ENCODE peak calls at places on chromosome 17, in six cellular contexts. U, A, G, Z, Q and N are unnamed samples.

GRCh38 chr17:19288453-19288852 is 51.3 kb downstream of the EPN2 start:
- DNase-seq in U (no peak), A (peak), G (no peak), Z (no peak), Q (no peak), N (no peak)

GRCh38 chr17:8192070-8192815 is 2.3 kb upstream of the BORCS6 start:
- DNase-seq in U (peak), A (peak), G (peak), Z (peak), Q (peak), N (peak)

GRCh38 chr17:42403150-42403549 is 14.9 kb upstream of the STAT3 start:
- DNase-seq in U (no peak), A (no peak), G (no peak), Z (peak), Q (no peak), N (no peak)

GRCh38 chr17:38750312-38751121 is 2.0 kb upstream of the PSMB3 start:
- DNase-seq in U (no peak), A (peak), G (peak), Z (no peak), Q (peak), N (no peak)

GRCh38 chr17:79678091-79678731 is 52.5 kb upstream of the ENPP7 start:
- DNase-seq in U (no peak), A (no peak), G (no peak), Z (no peak), Q (no peak), N (no peak)

GRCh38 chr17:10162034-10162433 is 36.4 kb downstream of the GAS7 start:
- DNase-seq in U (no peak), A (no peak), G (peak), Z (no peak), Q (no peak), N (no peak)

GRCh38 chr17:38749222-38750043 is 1.3 kb upstream of the PCGF2 start:
- DNase-seq in U (no peak), A (peak), G (peak), Z (peak), Q (peak), N (peak)

GRCh38 chr17:78351449-78352006 is 8.3 kb downstream of the SOCS3 start:
- DNase-seq in U (peak), A (peak), G (peak), Z (peak), Q (no peak), N (peak)

GRCh38 chr17:28717578-28718316 is at the start of gene RAB34:
- DNase-seq in U (peak), A (peak), G (peak), Z (no peak), Q (no peak), N (peak)

GRCh38 chr17:6145946-6146345 is 75.8 kb downstream of the WSCD1 start:
- DNase-seq in U (no peak), A (no peak), G (no peak), Z (no peak), Q (no peak), N (no peak)

GRCh38 chr17:76528156-76528527 is 9.4 kb downstream of the CYGB start:
- DNase-seq in U (no peak), A (no peak), G (no peak), Z (no peak), Q (no peak), N (no peak)

GRCh38 chr17:40453881-40454630 is 10.8 kb downstream of the IGFBP4 start:
- DNase-seq in U (no peak), A (peak), G (peak), Z (peak), Q (no peak), N (no peak)

GRCh38 chr17:5711344-5711743 is 127.0 kb upstream of the NLRP1 start:
- DNase-seq in U (no peak), A (no peak), G (no peak), Z (no peak), Q (no peak), N (no peak)

GRCh38 chr17:33905338-33905800 is 349.7 kb upstream of the CCL2 start:
- DNase-seq in U (no peak), A (no peak), G (no peak), Z (no peak), Q (no peak), N (no peak)

GRCh38 chr17:32142857-32143524 is 689 bp downstream of the RHOT1 start:
- DNase-seq in U (peak), A (peak), G (peak), Z (peak), Q (peak), N (no peak)

GRCh38 chr17:7858487-7858832 is 657 bp downstream of the CYB5D1 start:
- DNase-seq in U (no peak), A (peak), G (peak), Z (peak), Q (no peak), N (no peak)

GRCh38 chr17:78822552-78822951 is 18.1 kb downstream of the USP36 start:
- DNase-seq in U (peak), A (peak), G (peak), Z (no peak), Q (no peak), N (no peak)

GRCh38 chr17:2723505-2723996 is 12.0 kb upstream of the CLUH start:
- DNase-seq in U (no peak), A (peak), G (no peak), Z (peak), Q (no peak), N (no peak)

GRCh38 chr17:46092996-46093395 is 93.9 kb downstream of the STH start:
- DNase-seq in U (no peak), A (peak), G (no peak), Z (no peak), Q (no peak), N (no peak)

GRCh38 chr17:36506249-36506826 is 19.9 kb downstream of the ZNHIT3 start:
- DNase-seq in U (no peak), A (no peak), G (no peak), Z (no peak), Q (no peak), N (no peak)

GRCh38 chr17:68011199-68011665 is 15.0 kb upstream of the C17orf58 start:
- DNase-seq in U (peak), A (peak), G (no peak), Z (peak), Q (no peak), N (no peak)

GRCh38 chr17:1146551-1147265 is 33.1 kb downstream of the ABR start:
- DNase-seq in U (no peak), A (no peak), G (no peak), Z (no peak), Q (no peak), N (no peak)

GRCh38 chr17:70139449-70139993 is 29.8 kb upstream of the KCNJ2 start:
- DNase-seq in U (no peak), A (no peak), G (no peak), Z (no peak), Q (no peak), N (no peak)

GRCh38 chr17:2905697-2906595 is 109.7 kb downstream of the RAP1GAP2 start:
- DNase-seq in U (no peak), A (no peak), G (no peak), Z (peak), Q (no peak), N (no peak)

GRCh38 chr17:31882571-31882970 is 18.9 kb downstream of the UTP6 start:
- DNase-seq in U (no peak), A (no peak), G (no peak), Z (no peak), Q (no peak), N (no peak)

GRCh38 chr17:19785854-19786253 is 37.8 kb upstream of the ALDH3A1 start:
- DNase-seq in U (no peak), A (no peak), G (peak), Z (no peak), Q (no peak), N (no peak)

GRCh38 chr17:83173997-83174858 is 94.8 kb downstream of the METRNL start:
- DNase-seq in U (no peak), A (peak), G (peak), Z (peak), Q (peak), N (peak)

GRCh38 chr17:28552201-28552999 is at the start of gene UNC119:
- DNase-seq in U (peak), A (peak), G (peak), Z (peak), Q (peak), N (no peak)

GRCh38 chr17:4711671-4712111 is 1.3 kb downstream of the ARRB2 start:
- DNase-seq in U (no peak), A (no peak), G (no peak), Z (peak), Q (no peak), N (no peak)

GRCh38 chr17:64706224-64707076 is 44.3 kb upstream of the SMURF2 start:
- DNase-seq in U (peak), A (peak), G (no peak), Z (peak), Q (peak), N (no peak)